ENCODE peak calls at places on chromosomes 7 and 10, in seven cellular contexts. V, I, Q, R, F, A and L are unnamed samples.

GRCh38 chr7:73823873-73824597 is 6.8 kb upstream of the CLDN4 start:
- DNase-seq in V (no peak), R (no peak), I (peak; percentile 3), Q (no peak), A (no peak), F (no peak), L (peak; percentile 17)

GRCh38 chr10:117216611-117217195 is 19.4 kb downstream of the KCNK18 start:
- DNase-seq in V (peak; percentile 31), I (peak; percentile 90), A (peak; percentile 62), F (peak; percentile 2), R (peak; percentile 33), Q (peak; percentile 13), L (peak; percentile 66)

GRCh38 chr10:43398939-43399871 is 9.8 kb downstream of the HNRNPF start:
- DNase-seq in V (no peak), A (no peak), F (no peak), R (no peak), Q (no peak), I (no peak), L (no peak)

GRCh38 chr10:125060851-125061556 is 99.4 kb downstream of the CTBP2 start:
- DNase-seq in V (peak; percentile 33), F (peak; percentile 40), I (peak; percentile 49), A (peak; percentile 75), R (no peak), Q (peak; percentile 82), L (peak; percentile 88)

GRCh38 chr10:3231951-3232730 is 59.6 kb upstream of the PITRM1 start:
- DNase-seq in V (no peak), I (no peak), Q (peak; percentile 76), A (peak; percentile 6), F (no peak), R (no peak), L (no peak)

GRCh38 chr7:30166841-30167235 is 32.1 kb downstream of the MTURN start:
- DNase-seq in V (no peak), A (no peak), Q (no peak), I (no peak), R (no peak), F (no peak), L (no peak)

GRCh38 chr7:134548877-134549276 is at the start of gene AKR1B15:
- DNase-seq in I (peak; percentile 75), A (peak; percentile 86), R (no peak), V (no peak), F (no peak), Q (no peak), L (no peak)

GRCh38 chr7:75628055-75628454 is 110.7 kb downstream of the HIP1 start:
- DNase-seq in Q (no peak), F (no peak), A (no peak), V (no peak), R (no peak), I (no peak), L (no peak)

GRCh38 chr7:66502230-66503035 is 126.2 kb upstream of the KCTD7 start:
- DNase-seq in Q (no peak), R (no peak), F (no peak), A (no peak), I (no peak), V (no peak), L (no peak)

GRCh38 chr7:36979810-36980248 is 255.5 kb upstream of the AOAH start:
- DNase-seq in Q (no peak), R (no peak), I (no peak), A (no peak), V (no peak), F (no peak), L (no peak)

GRCh38 chr7:107212719-107213118 is 43.9 kb downstream of the HBP1 start:
- DNase-seq in I (peak; percentile 18), F (no peak), R (no peak), V (no peak), Q (no peak), A (no peak), L (no peak)

GRCh38 chr7:122829962-122830361 is 56.3 kb downstream of the CADPS2 start:
- DNase-seq in R (no peak), V (no peak), I (no peak), Q (no peak), A (no peak), F (no peak), L (no peak)

GRCh38 chr10:75035975-75036708 is 75.3 kb upstream of the SAMD8 start:
- DNase-seq in V (no peak), R (no peak), I (peak; percentile 66), F (no peak), Q (no peak), A (peak; percentile 32), L (no peak)

GRCh38 chr10:67306588-67307205 is 380.9 kb downstream of the LRRTM3 start:
- DNase-seq in Q (no peak), I (peak; percentile 15), V (no peak), A (peak; percentile 53), R (no peak), F (no peak), L (no peak)